ENCODE peak calls at places on chromosome 9, in four cellular contexts. R is MV-4-11; G is non-pigmented ciliary epithelial cell; D is stimulated activated CD4-positive, alpha-beta T cell treated with anti-CD3 and anti-CD28 coated beads, Interleukin-1b, Interleukin-23, amount 100 ng/mL, for 4 hours. M is an unnamed sample.
A peak's percentile ranks its signal among the peaks of the same experiment; 100 is the strongest.

GRCh38 chr9:132742821-132743311 is 72.6 kb downstream of the GTF3C4 start:
- DNase-seq in R (no peak), D (no peak), G (no peak), M (no peak)

GRCh38 chr9:131734165-131734610 is 5.7 kb downstream of the RAPGEF1 start:
- DNase-seq in D (no peak), R (peak; percentile 77), G (no peak), M (peak; percentile 30)

GRCh38 chr9:100587375-100587774 is 9.5 kb downstream of the CAVIN4 start:
- DNase-seq in D (no peak), R (no peak), G (no peak), M (no peak)

GRCh38 chr9:77495834-77496671 is 152.1 kb downstream of the GNA14 start:
- DNase-seq in D (no peak), R (no peak), G (no peak), M (no peak)

GRCh38 chr9:110949081-110949480 is 89.2 kb downstream of the LPAR1 start:
- DNase-seq in G (no peak), R (no peak), D (no peak), M (no peak)

GRCh38 chr9:124137009-124137943 is 120.5 kb upstream of the NEK6 start:
- DNase-seq in D (no peak), G (no peak), R (no peak), M (no peak)

GRCh38 chr9:33835625-33836260 is 18.8 kb downstream of the UBE2R2 start:
- DNase-seq in R (no peak), G (no peak), D (no peak), M (no peak)

GRCh38 chr9:4077499-4078102 is 222.3 kb downstream of the GLIS3 start:
- DNase-seq in G (no peak), R (peak; percentile 4), D (peak; percentile 50), M (peak; percentile 24)

GRCh38 chr9:32589083-32589713 is 16.2 kb upstream of the NDUFB6 start:
- DNase-seq in D (no peak), G (no peak), R (peak; percentile 61), M (peak; percentile 23)

GRCh38 chr9:133775951-133776905 is 38.1 kb upstream of the SARDH start:
- DNase-seq in R (no peak), G (no peak), D (no peak), M (no peak)

GRCh38 chr9:86460211-86461002 is 106.2 kb upstream of the TUT7 start:
- DNase-seq in D (no peak), G (no peak), R (no peak), M (no peak)

GRCh38 chr9:124125590-124126047 is 114.1 kb downstream of the LHX2 start:
- DNase-seq in R (no peak), G (no peak), D (no peak), M (no peak)

GRCh38 chr9:136007906-136008692 is 46.9 kb upstream of the UBAC1 start:
- DNase-seq in D (no peak), G (peak; percentile 22), R (no peak), M (no peak)

GRCh38 chr9:13529321-13530104 is 250.0 kb upstream of the MPDZ start:
- DNase-seq in R (no peak), G (no peak), D (no peak), M (no peak)

GRCh38 chr9:13436591-13436990 is 157.1 kb upstream of the MPDZ start:
- DNase-seq in D (no peak), R (no peak), G (no peak), M (no peak)

GRCh38 chr9:79046401-79046800 is 525.4 kb upstream of the TLE4 start:
- DNase-seq in G (no peak), R (no peak), D (no peak), M (no peak)

GRCh38 chr9:124272118-124272517 is 14.4 kb downstream of the NEK6 start:
- DNase-seq in R (no peak), G (no peak), D (no peak), M (no peak)